ENCODE peak calls at places on chromosomes 2 and 18, in seven cellular contexts. T is heart left ventricle, I is suprapubic skin, W is neural progenitor cell, Q is astrocyte, C is fibroblast of lung, V is left ventricle myocardium inferior. U is an unnamed sample.

GRCh38 chr2:238380785-238381184 is 45.9 kb upstream of the ASB1 start:
- DNase-seq in T (no peak), V (no peak), Q (peak), C (peak), W (no peak), I (no peak), U (no peak)

GRCh38 chr2:17539993-17540812 is at the start of gene VSNL1:
- DNase-seq in C (peak), I (no peak), T (peak), Q (peak), V (peak), W (peak), U (no peak)

GRCh38 chr2:202610367-202610766 is 24.4 kb upstream of the FAM117B start:
- DNase-seq in I (no peak), W (no peak), T (no peak), C (no peak), Q (no peak), V (no peak), U (no peak)

GRCh38 chr2:152581360-152581759 is 135.9 kb downstream of the PRPF40A start:
- DNase-seq in W (peak), Q (no peak), I (no peak), T (no peak), V (no peak), C (peak), U (no peak)

GRCh38 chr2:21198637-21199036 is 74.9 kb downstream of the TDRD15 start:
- DNase-seq in W (no peak), C (no peak), T (no peak), Q (no peak), V (no peak), I (no peak), U (no peak)

GRCh38 chr2:68831688-68832087 is 39.5 kb downstream of the BMP10 start:
- DNase-seq in Q (peak), W (no peak), I (no peak), V (no peak), T (no peak), C (peak), U (no peak)

GRCh38 chr2:148824190-148824589 is 50.8 kb upstream of the KIF5C start:
- DNase-seq in I (no peak), V (no peak), C (no peak), Q (no peak), T (no peak), W (no peak), U (no peak)

GRCh38 chr2:221488134-221488807 is 83.8 kb downstream of the EPHA4 start:
- DNase-seq in T (no peak), Q (no peak), W (no peak), C (no peak), I (no peak), V (no peak), U (no peak)

GRCh38 chr2:149122521-149122920 is 84.0 kb downstream of the LYPD6B start:
- DNase-seq in T (no peak), Q (no peak), W (no peak), V (no peak), C (no peak), I (no peak), U (no peak)

GRCh38 chr2:191691016-191691725 is 13.2 kb downstream of the NABP1 start:
- DNase-seq in T (no peak), C (peak), W (peak), Q (peak), I (no peak), V (no peak), U (no peak)

GRCh38 chr2:113178069-113178468 is 4.3 kb downstream of the PSD4 start:
- DNase-seq in I (no peak), T (no peak), V (no peak), Q (no peak), C (no peak), W (no peak), U (no peak)

GRCh38 chr18:66138642-66139041 is 387.8 kb downstream of the CDH7 start:
- DNase-seq in T (peak), I (no peak), V (peak), Q (no peak), C (no peak), W (no peak), U (no peak)

GRCh38 chr2:173033080-173033479 is 42.6 kb upstream of the MAP3K20 start:
- DNase-seq in V (no peak), C (peak), Q (no peak), I (no peak), T (no peak), W (no peak), U (no peak)

GRCh38 chr2:197163755-197164753 is 146.5 kb downstream of the ANKRD44 start:
- DNase-seq in C (no peak), I (no peak), T (peak), Q (no peak), V (peak), W (peak), U (no peak)

GRCh38 chr2:108975613-108976435 is 13.2 kb downstream of the EDAR start:
- DNase-seq in I (no peak), W (no peak), V (no peak), Q (no peak), C (no peak), T (no peak), U (no peak)

GRCh38 chr2:171675810-171676345 is 11.4 kb upstream of the DYNC1I2 start:
- DNase-seq in C (no peak), V (no peak), I (no peak), W (peak), T (no peak), Q (no peak), U (no peak)

GRCh38 chr2:35784777-35785176 is 570.8 kb upstream of the CRIM1 start:
- DNase-seq in V (no peak), C (no peak), Q (no peak), T (no peak), W (no peak), I (no peak), U (no peak)

GRCh38 chr2:1727796-1728474 is 16.4 kb downstream of the PXDN start:
- DNase-seq in Q (no peak), C (no peak), W (no peak), I (no peak), V (no peak), T (no peak), U (peak)

GRCh38 chr2:217886720-217887309 is 116.0 kb downstream of the TNS1 start:
- DNase-seq in V (peak), C (peak), I (no peak), T (peak), Q (peak), W (peak), U (no peak)
- H3K27ac ChIP-seq in V (peak), C (no peak), I (no peak), T (no peak), Q (no peak), W (no peak), U (peak)

GRCh38 chr2:38477006-38477405 is 99.9 kb upstream of the ATL2 start:
- DNase-seq in Q (no peak), I (no peak), W (no peak), T (no peak), V (no peak), C (no peak), U (no peak)
- H3K4me3 ChIP-seq in Q (no peak), I (no peak), W (no peak), T (no peak), V (no peak), C (no peak), U (no peak)

DNA sequence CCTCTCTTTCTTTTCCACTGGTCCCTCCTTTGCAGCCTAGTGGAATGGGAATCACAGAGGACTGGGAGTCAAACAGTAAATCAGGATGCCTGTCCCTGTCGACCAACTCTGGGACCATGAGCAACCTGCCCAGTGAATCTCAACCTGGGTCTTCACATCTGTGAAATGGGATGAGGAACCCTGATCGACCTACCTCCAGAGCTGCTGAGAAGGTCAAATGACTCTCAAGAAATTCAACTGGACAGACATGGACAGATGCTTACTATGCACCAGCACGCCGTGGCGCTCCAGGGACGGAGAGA is 73.3 kb upstream of the TAF1B start:
- DNase-seq in C (no peak), V (no peak), I (no peak), T (no peak), W (no peak), Q (no peak), U (no peak)
- H3K27ac ChIP-seq in C (no peak), V (peak), I (peak), T (peak), W (no peak), Q (no peak), U (no peak)

DNA sequence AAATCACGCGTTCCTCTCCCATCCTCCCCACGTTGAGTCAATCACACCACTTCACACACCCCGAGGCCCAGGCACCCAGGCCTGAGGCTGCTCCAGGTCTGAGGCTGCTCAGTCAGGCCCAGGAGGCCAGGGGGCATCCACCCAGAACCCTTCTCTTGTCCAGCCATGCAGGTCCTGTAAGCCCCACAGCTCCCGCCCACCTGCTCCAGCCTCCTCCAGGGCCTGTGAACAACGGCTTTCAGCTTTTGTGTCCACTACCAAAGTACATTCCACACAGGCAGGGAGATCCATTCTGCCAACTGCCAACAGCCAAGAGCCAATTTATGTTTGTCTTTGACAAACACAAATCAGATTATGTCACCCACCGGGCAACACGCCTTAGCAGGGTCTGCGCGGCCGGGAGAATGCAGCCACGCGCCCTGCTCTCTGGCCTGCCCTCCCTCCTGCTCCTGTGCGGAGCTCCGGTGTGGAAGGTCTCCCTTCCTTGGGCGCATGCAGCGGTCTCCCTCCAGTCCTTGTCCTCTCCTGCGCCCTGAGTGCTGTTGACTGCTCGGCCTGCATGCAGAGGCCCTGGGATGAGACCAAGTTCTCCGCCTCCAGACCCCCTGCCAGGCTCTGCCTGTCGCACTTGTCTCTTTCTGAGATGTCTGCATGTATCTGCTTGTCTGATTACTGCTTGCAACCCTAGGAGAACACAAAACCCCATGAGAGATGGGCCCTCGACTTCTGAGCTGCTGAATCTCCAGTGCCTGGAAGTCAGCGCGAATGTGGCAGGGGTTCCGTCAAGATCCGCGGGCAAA is 146.6 kb downstream of the ZNF516 start:
- DNase-seq in T (no peak), I (no peak), Q (no peak), W (peak), V (no peak), C (no peak), U (no peak)
- H3K4me3 ChIP-seq in T (no peak), I (peak), Q (no peak), W (no peak), V (peak), C (no peak), U (peak)